ENCODE peak calls at places on chromosomes 13 and 19, in eight cellular contexts. R, Q, G, A, Y, T, U and M are unnamed samples.
A peak's percentile ranks its signal among the peaks of the same experiment; 100 is the strongest.

GRCh38 chr19:10424011-10424637 is 3.8 kb downstream of the PDE4A start:
- DNase-seq in R (peak; percentile 73), Q (peak; percentile 76), G (peak; percentile 93), A (peak; percentile 57), Y (no peak), T (peak; percentile 58), U (peak; percentile 75), M (peak; percentile 91)

GRCh38 chr19:31112158-31112557 is 237.1 kb downstream of the TSHZ3 start:
- DNase-seq in R (no peak), Q (no peak), G (no peak), A (no peak), Y (no peak), T (no peak), U (no peak), M (no peak)

GRCh38 chr13:97506511-97506910 is 72.5 kb downstream of the RAP2A start:
- DNase-seq in R (peak; percentile 91), Q (no peak), G (peak; percentile 68), A (peak; percentile 20), Y (no peak), T (no peak), U (peak; percentile 8), M (no peak)

GRCh38 chr19:40139533-40140287 is 49.0 kb upstream of the ZNF780A start:
- DNase-seq in R (peak; percentile 68), Q (no peak), G (peak; percentile 73), A (peak; percentile 53), Y (peak; percentile 2), T (no peak), U (peak; percentile 33), M (no peak)

GRCh38 chr19:12783849-12784393 is 7.4 kb upstream of the JUNB start:
- DNase-seq in R (peak; percentile 68), Q (peak; percentile 79), G (no peak), A (no peak), Y (no peak), T (peak; percentile 50), U (no peak), M (no peak)

GRCh38 chr13:109904218-109904617 is 117.8 kb upstream of the IRS2 start:
- DNase-seq in R (no peak), Q (no peak), G (peak; percentile 41), A (no peak), Y (no peak), T (no peak), U (no peak), M (peak; percentile 47)

GRCh38 chr13:30409911-30410704 is 12.2 kb upstream of the UBE2L5 start:
- DNase-seq in R (peak; percentile 80), Q (no peak), G (peak; percentile 93), A (peak; percentile 69), Y (no peak), T (peak; percentile 72), U (no peak), M (no peak)

GRCh38 chr19:1355974-1356865 is 27.5 kb upstream of the NDUFS7 start:
- DNase-seq in R (peak; percentile 72), Q (no peak), G (peak; percentile 30), A (no peak), Y (no peak), T (peak; percentile 84), U (no peak), M (no peak)

GRCh38 chr13:85896516-85897450 is 97.6 kb upstream of the SLITRK6 start:
- DNase-seq in R (no peak), Q (no peak), G (peak; percentile 27), A (no peak), Y (no peak), T (no peak), U (no peak), M (no peak)

GRCh38 chr13:24004971-24005370 is 107.7 kb upstream of the C1QTNF9B start:
- DNase-seq in R (no peak), Q (no peak), G (no peak), A (no peak), Y (no peak), T (no peak), U (no peak), M (no peak)

GRCh38 chr19:1511989-1512338 is 855 bp downstream of the ADAMTSL5 start:
- DNase-seq in R (no peak), Q (no peak), G (no peak), A (no peak), Y (no peak), T (no peak), U (no peak), M (no peak)

GRCh38 chr19:290539-291521 is at the start of gene PLPP2:
- DNase-seq in R (no peak), Q (no peak), G (no peak), A (no peak), Y (no peak), T (peak; percentile 57), U (no peak), M (no peak)

DNA sequence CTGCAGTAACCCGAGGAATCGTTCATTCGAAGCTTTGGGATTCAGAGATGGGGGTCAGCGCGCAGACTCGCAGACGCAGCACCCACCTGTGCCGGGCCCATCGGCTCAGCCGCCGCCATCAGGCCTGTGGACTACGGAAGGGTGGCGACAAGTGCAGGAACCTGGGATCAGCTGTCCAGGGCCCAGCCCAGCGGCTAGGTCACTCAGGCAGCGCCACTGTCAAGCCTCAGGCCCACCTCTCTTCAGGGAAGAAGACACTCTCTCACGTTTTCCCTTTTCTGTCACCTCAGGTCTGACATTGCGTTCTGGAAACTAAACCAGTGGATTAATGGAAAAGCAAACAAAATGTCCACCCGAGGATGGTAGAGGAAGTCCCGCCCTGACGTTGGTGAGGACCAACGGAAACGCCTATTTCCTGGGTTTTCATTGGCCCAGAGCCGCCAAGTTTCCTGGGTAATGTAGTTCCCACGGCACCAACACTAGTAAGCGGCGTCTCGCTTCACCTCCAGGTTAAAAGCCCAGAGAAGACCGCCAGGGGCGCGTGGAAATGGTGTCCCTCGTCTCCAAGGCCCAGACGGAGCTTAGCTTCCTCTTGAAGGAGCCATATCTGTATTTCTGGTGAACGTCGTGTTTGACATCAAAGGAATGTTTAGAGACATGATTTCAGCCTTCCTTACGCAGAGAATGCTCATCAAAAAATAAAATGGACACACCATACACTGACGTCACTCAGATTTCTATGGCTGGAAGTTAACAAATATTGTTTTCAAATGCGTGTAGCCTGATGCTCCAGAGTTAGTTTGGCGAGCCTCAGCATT is at the start of gene ZNF772:
- DNase-seq in R (peak; percentile 96), Q (peak; percentile 95), G (peak; percentile 97), A (peak; percentile 82), Y (peak; percentile 85), T (peak; percentile 84), U (peak; percentile 88), M (peak; percentile 93)
- TF ChIP-seq CTCF in R (peak; percentile 79), Q (peak; percentile 42), G (peak; percentile 64), A (peak; percentile 70), Y (peak; percentile 79), T (no peak), U (peak; percentile 45), M (peak; percentile 62)

GRCh38 chr19:55809381-55810058 is 22.3 kb downstream of the NLRP11 start:
- DNase-seq in R (peak; percentile 36), Q (no peak), G (peak; percentile 92), A (peak; percentile 9), Y (no peak), T (no peak), U (peak; percentile 7), M (peak; percentile 84)
- TF ChIP-seq CTCF in R (peak; percentile 18), Q (peak; percentile 29), G (peak; percentile 75), A (peak; percentile 69), Y (peak; percentile 19), T (no peak), U (peak; percentile 14), M (peak; percentile 77)

DNA sequence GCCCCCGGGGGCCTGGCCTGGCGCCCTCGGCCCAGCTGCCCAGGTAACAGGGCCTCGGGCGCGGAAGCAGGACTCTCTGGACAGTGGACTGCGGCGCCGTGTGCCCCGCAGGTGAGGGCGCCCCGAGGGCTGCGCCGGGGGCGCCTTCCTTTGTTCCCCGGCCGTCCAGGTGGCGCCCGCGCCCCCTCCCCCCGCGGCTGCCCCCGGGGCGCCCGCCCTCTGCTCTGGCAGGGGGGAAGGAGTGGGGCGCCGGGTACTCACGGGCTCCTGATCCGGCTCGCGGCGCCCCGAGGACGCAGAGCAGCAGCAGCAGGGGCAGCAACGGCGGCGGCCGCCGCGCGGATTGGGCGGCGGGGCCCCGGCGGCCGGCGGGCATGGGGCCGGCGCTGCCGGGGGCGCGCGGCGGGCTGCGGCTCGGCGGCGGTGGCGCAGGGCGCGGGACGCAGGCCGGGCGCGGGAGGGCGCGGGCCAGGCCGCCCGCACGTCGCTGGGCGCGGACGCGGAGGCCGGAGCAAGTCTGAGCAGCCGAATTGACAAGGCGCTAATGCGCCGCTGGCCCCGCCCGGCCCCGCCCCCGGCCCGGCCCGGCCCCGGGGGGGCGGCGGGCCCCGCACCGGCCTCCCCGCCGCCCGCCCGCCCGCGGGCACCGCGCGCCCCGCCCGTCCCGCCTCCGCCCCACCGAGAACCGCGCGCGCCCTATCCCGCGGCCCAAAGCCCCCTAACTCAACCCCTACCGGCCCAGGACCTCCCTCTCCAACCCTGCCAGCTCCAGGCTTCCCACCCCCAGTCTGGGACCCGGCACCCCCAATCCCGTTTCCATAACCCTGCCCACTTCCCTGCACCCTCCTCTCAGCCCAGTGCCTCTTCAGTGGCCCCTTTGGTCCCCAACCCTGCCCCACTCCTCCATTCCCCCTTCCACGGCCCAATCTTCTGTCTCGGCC is at the start of gene CRLF1:
- DNase-seq in R (no peak), Q (no peak), G (no peak), A (no peak), Y (no peak), T (no peak), U (no peak), M (no peak)
- TF ChIP-seq CTCF in R (no peak), Q (no peak), G (no peak), A (no peak), Y (no peak), T (no peak), U (no peak), M (no peak)

DNA sequence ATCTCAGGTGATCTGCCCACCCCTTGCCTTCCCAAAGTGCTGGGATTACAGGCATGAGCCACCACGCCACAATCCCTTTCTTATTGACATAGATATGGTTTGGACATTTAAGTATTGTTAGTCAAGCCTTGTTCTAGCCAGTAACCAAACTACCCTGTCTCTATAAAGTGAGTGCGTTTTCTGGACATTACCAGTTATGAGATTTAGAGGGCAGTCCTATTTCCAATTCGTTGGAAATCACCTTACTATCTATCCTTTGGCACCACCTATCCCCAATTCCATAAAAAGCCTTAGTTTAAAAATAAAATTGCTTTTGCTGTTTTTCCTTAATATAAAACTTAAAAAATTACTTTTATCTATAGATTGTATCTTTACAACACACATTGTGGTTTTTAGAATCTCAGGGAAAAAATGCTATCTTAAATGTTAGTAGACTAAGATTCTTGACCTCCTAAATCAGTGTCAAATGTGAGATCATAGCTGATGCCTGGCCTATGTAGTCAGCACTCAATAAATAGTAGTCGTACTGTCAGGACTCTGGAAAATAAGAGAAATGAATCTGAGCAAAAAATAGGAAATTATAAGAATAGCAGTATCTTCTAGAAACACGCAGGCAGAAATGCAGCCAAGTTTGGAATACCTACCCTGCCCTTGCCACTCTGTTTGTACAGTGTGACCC is 57.0 kb downstream of the NUFIP1 start:
- DNase-seq in R (peak; percentile 70), Q (no peak), G (no peak), A (peak; percentile 84), Y (no peak), T (no peak), U (no peak), M (no peak)
- TF ChIP-seq CTCF in R (no peak), Q (no peak), G (no peak), A (no peak), Y (no peak), T (no peak), U (no peak), M (no peak)